ENCODE peak calls at places on chromosomes 12 and 14, in seven cellular contexts. I is HCT116, M is pancreas, N is uterus, S is sigmoid colon, V is lower lobe of right lung, Q is astrocyte. F is an unnamed sample.
A peak's percentile ranks its signal among the peaks of the same experiment; 100 is the strongest.

GRCh38 chr12:4506870-4507269 is 31.8 kb upstream of the RAD51AP1 start:
- DNase-seq in I (no peak), M (no peak), N (no peak), S (no peak), V (no peak), Q (peak; percentile 78), F (no peak)

GRCh38 chr12:2250797-2251196 is 198.0 kb downstream of the CACNA1C start:
- DNase-seq in I (no peak), M (no peak), N (no peak), S (no peak), V (no peak), Q (no peak), F (no peak)

GRCh38 chr12:56032006-56032405 is 9.7 kb upstream of the RPS26 start:
- DNase-seq in I (no peak), M (no peak), N (no peak), S (no peak), V (no peak), Q (no peak), F (no peak)

GRCh38 chr14:23483216-23483854 is 13.8 kb downstream of the NGDN start:
- DNase-seq in I (no peak), M (no peak), N (no peak), S (no peak), V (no peak), Q (no peak), F (peak; percentile 85)

GRCh38 chr14:98203421-98203820 is 1068.6 kb downstream of the BCL11B start:
- DNase-seq in I (no peak), M (no peak), N (no peak), S (no peak), V (no peak), Q (no peak), F (no peak)

GRCh38 chr12:57816001-57816854 is 2.3 kb downstream of the AVIL start:
- DNase-seq in I (no peak), M (no peak), N (no peak), S (no peak), V (no peak), Q (no peak), F (no peak)

GRCh38 chr14:99756796-99757195 is 36.4 kb upstream of the EML1 start:
- DNase-seq in I (no peak), M (no peak), N (peak; percentile 27), S (peak; percentile 67), V (peak; percentile 33), Q (peak; percentile 52), F (no peak)

GRCh38 chr12:126582231-126582630 is 1517.0 kb downstream of the AACS start:
- DNase-seq in I (no peak), M (peak; percentile 11), N (no peak), S (no peak), V (no peak), Q (peak; percentile 29), F (no peak)

DNA sequence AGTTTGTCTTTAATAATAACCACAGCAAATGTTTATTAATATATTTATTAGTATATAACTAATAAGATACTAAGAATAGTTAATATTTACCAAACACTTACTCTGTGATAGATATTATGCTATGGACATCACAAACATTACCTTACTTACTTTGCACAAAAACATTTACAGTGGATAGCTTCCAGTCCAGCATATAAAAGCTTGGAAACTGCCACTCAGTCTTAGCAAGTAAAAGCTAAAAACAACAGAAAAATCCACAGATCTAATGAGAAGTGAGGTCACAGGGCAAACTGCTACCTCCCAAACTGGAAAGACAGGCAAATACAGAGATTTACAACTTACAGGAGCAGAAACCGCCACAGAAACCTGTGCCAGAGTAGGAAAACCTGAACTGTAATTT is 99.8 kb downstream of the METTL25 start:
- DNase-seq in I (no peak), M (no peak), N (no peak), S (no peak), V (no peak), Q (no peak), F (no peak)
- H3K36me3 ChIP-seq in I (no peaks in the 10 kb centered on the region), M (no peaks in the 10 kb centered on the region), N (no peaks in the 10 kb centered on the region), S (peaks cover 39% of the 10 kb centered on the region), V (peaks cover 22% of the 10 kb centered on the region), Q (no peaks in the 10 kb centered on the region), F (no peaks in the 10 kb centered on the region)

DNA sequence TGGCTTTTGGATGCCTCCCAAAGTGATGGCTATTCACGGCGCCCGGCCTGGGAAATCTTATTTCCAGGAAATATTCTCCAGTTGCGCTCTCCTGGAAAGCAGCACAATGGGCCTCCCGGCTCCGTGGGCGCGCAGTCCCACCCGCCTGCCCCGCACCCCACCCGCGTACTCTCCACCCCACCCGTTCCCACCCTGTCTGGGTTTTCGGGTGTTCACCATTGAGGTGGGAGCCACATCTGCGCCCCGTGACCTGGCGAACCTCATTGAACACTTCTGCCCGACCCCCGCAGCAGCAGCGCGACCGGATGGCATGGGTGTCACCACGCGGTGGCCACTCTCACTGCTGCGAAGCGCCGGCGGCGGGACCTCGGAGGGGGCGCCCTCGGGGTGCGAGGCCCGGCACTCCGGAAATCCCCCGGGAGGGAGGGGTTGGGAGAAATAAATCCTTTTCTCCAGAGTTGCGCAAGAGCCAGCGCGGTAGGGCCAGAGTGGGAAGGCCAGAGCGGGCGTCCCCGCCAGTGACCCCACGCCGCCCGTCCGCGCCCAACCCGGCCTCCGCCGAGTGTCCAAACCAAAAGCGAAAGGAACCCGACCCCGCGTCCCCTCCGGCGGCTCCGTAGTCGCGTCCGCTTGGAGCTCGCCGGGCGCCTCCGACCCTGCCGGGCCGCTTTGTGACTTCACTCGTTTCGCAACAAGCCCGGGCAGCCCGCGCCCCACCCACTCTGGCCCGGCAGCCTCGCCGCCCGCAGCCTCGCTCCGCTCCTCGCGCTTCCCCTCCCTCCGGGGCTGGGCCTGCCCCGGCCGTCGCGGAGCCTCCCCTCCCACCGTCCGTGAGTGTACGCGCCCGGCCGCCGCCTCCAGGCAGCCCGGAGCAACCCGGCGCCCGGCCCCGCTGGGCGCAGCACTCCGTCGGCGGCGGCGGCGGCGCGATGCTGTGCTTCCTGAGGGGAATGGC is at the start of gene DRAM1:
- DNase-seq in I (peak; percentile 56), M (peak; percentile 87), N (peak; percentile 91), S (peak; percentile 96), V (peak; percentile 97), Q (peak; percentile 78), F (peak; percentile 72)
- H3K36me3 ChIP-seq in I (no peaks in the 10 kb centered on the region), M (no peaks in the 10 kb centered on the region), N (no peaks in the 10 kb centered on the region), S (no peaks in the 10 kb centered on the region), V (no peaks in the 10 kb centered on the region), Q (no peaks in the 10 kb centered on the region), F (no peaks in the 10 kb centered on the region)

DNA sequence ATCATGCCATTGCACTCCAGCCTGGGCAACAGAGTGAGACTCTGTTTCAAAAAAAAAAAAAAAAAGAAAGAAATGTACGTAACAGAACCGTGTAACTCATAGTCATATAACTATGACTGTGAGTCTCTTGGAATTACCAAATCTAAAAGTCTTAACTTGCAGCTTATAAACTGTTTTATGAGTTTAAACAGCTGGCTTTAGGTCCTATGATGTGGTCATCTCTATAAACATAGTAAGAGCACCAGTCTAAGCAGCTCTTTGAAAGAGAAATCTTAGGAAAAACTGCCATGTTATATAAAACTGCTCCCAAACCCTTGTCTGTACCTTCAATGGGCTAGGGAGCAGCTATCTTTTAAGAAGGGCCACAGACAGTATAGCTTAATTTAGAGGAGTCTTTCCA is 115.5 kb upstream of the AEBP2 start:
- DNase-seq in I (no peak), M (no peak), N (no peak), S (no peak), V (no peak), Q (no peak), F (no peak)
- H3K36me3 ChIP-seq in I (no peaks in the 10 kb centered on the region), M (no peaks in the 10 kb centered on the region), N (no peaks in the 10 kb centered on the region), S (no peaks in the 10 kb centered on the region), V (peaks cover 3% of the 10 kb centered on the region), Q (peaks cover 11% of the 10 kb centered on the region), F (peaks cover 32% of the 10 kb centered on the region)

DNA sequence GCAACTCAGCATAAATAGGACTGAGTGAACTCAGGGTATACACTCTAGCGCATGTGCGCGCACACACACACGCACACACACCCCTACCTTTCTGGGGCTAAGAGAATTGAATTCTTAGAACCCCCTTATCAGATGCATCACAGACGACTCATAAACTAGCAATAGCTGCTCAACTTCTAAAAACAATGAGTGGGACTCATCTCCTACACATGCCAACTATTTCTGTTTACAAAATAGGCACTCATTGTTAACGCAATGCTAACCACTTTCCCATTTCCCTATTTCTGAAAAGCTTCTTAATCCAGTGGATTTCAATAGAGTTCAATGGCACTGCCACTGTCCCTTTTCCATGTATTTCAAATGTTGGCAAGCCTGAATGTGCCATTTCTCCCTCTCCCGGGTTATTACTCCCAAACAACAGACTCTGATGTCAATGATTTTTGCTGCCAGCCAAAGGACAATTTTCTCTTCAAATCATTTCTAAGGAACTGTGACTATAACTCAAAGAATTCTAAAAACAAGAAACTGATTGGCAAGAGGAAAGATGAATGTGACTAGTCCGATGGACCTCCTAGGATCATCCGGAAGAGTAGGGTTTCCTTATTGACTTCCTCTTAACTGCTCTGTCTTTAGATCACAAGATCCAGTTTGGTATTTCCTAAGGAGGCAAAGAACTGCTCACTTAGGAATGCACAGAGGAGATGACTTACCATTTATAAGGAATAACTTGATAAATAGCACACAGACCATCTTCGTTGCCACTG is 48.8 kb downstream of the SLC38A1 start:
- DNase-seq in I (peak; percentile 68), M (no peak), N (no peak), S (no peak), V (no peak), Q (peak; percentile 91), F (no peak)
- H3K36me3 ChIP-seq in I (peaks cover 19% of the 10 kb centered on the region), M (no peaks in the 10 kb centered on the region), N (no peaks in the 10 kb centered on the region), S (peaks cover 7% of the 10 kb centered on the region), V (no peaks in the 10 kb centered on the region), Q (no peaks in the 10 kb centered on the region), F (peaks cover 44% of the 10 kb centered on the region)